ENCODE peak calls at places on chromosomes 4 and X, in ten cellular contexts. N is right lobe of liver; S is CD4-positive, alpha-beta T cell; F is HL-60; I is lower lobe of right lung; V is K562; G is fibroblast of lung; Z is coronary artery; E is IMR-90; C is keratinocyte. K is an unnamed sample.

GRCh38 chr4:2226261-2226660 is 15.7 kb downstream of the HAUS3 start:
- DNase-seq in I (no peak), G (no peak), S (no peak), C (no peak), V (no peak), E (no peak), N (no peak), Z (no peak), F (no peak), K (no peak)

GRCh38 chr4:185774076-185774731 is 37.8 kb downstream of the SORBS2 start:
- DNase-seq in V (no peak), Z (no peak), G (no peak), I (no peak), F (no peak), S (no peak), C (no peak), E (no peak), N (peak; percentile 42), K (no peak)

GRCh38 chr4:6727081-6727942 is 11.3 kb downstream of the BLOC1S4 start:
- DNase-seq in N (no peak), F (no peak), I (no peak), V (no peak), S (no peak), E (no peak), Z (no peak), C (no peak), G (peak; percentile 73), K (no peak)

GRCh38 chr4:87120411-87121162 is 99.8 kb downstream of the KLHL8 start:
- DNase-seq in E (peak; percentile 87), N (peak; percentile 55), Z (peak; percentile 84), G (peak; percentile 92), F (no peak), I (no peak), V (no peak), S (no peak), C (peak; percentile 72), K (no peak)

GRCh38 chr4:95377511-95377910 is 171.3 kb downstream of the UNC5C start:
- DNase-seq in G (no peak), I (no peak), N (no peak), E (no peak), Z (no peak), F (no peak), S (no peak), C (no peak), V (no peak), K (no peak)

GRCh38 chrX:113353134-113353533 is 512.5 kb upstream of the AMOT start:
- DNase-seq in G (no peak), C (no peak), I (no peak), N (no peak), S (no peak), Z (no peak), F (no peak), E (no peak), V (no peak), K (no peak)

GRCh38 chr4:107120661-107121060 is 84.5 kb upstream of the DKK2 start:
- DNase-seq in I (no peak), V (no peak), Z (no peak), F (no peak), C (no peak), N (no peak), E (no peak), S (no peak), G (no peak), K (no peak)

GRCh38 chr4:173218411-173219125 is 50.0 kb downstream of the GALNT7 start:
- DNase-seq in F (no peak), V (peak; percentile 88), Z (no peak), G (peak; percentile 91), S (no peak), N (no peak), E (peak; percentile 73), C (no peak), I (no peak), K (no peak)

GRCh38 chr4:184766421-184766820 is 32.5 kb upstream of the CENPU start:
- DNase-seq in C (no peak), E (no peak), N (no peak), V (no peak), I (no peak), Z (no peak), S (no peak), G (no peak), F (no peak), K (no peak)

GRCh38 chr4:15779336-15779735 is 1.2 kb downstream of the CD38 start:
- DNase-seq in I (peak; percentile 61), G (peak; percentile 59), N (peak; percentile 66), V (peak; percentile 2), S (no peak), E (peak; percentile 53), C (no peak), Z (no peak), F (peak; percentile 55), K (no peak)

GRCh38 chr4:15778191-15778741 is at the start of gene CD38:
- DNase-seq in C (no peak), F (no peak), I (peak; percentile 51), N (peak; percentile 55), V (no peak), E (no peak), G (no peak), S (no peak), Z (no peak), K (peak; percentile 94)

GRCh38 chr4:15778742-15779231 is 659 bp downstream of the CD38 start:
- DNase-seq in V (no peak), F (peak; percentile 55), S (peak; percentile 20), G (peak; percentile 44), E (no peak), C (no peak), I (peak; percentile 80), N (peak; percentile 73), Z (no peak), K (peak; percentile 90)

GRCh38 chr4:15779789-15780188 is 1.7 kb downstream of the CD38 start:
- DNase-seq in S (no peak), I (no peak), F (peak; percentile 44), C (no peak), V (no peak), N (no peak), Z (no peak), G (no peak), E (no peak), K (no peak)

DNA sequence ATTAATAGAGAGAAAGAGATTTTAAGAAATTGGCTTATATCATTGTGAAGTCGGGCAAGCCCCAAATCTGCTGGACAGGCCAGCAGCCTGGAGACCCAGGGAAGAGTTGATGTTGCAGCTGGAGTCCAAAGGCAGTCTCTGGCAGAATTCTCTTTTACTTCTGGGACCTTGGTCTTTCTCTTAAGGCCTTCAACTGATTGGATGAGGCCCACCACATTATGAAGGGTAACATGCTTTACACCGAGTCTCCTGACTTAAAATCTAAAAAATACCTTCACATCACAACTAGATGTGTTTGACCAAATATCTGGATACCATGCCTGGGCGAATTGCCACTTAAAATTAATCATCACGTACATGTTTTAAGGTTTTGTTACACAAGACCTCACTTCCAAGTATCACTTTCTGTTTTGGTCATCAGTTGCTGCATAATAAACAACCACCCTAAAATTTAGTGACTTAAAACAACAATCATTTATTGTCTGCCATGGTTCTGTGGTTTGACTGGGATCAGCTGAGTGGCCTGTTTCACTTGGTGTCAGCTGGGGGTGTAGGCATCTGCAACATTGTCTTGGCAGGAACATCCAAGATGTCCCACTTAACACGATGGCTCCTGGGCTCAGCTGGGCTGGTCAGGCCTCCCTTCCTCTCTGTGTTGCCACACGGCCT is 3.4 kb downstream of the CD38 start:
- DNase-seq in Z (no peak), G (no peak), E (no peak), V (no peak), I (no peak), F (no peak), N (no peak), C (no peak), S (no peak), K (no peak)
- H3K27ac ChIP-seq in Z (no peak overlapping the region), G (no peak overlapping the region), E (no peak overlapping the region), V (no peak overlapping the region), I (no peak overlapping the region), F (no peak overlapping the region), N (peak overlapping the region; percentile 4), C (no peak overlapping the region), S (no peak overlapping the region), K (peak overlapping the region; percentile 96)

GRCh38 chr4:144754562-144755410 is 108.8 kb downstream of the HHIP start:
- DNase-seq in S (no peak), G (peak; percentile 90), F (no peak), V (no peak), N (no peak), Z (no peak), E (peak; percentile 49), I (no peak), C (no peak), K (no peak)
- TF ChIP-seq CTCF in S (no peak), G (peak; percentile 62), F (no peak), V (peak; percentile 13), N (no peak), Z (no peak), E (peak; percentile 73), I (no peak), C (peak; percentile 64), K (peak; percentile 27)

DNA sequence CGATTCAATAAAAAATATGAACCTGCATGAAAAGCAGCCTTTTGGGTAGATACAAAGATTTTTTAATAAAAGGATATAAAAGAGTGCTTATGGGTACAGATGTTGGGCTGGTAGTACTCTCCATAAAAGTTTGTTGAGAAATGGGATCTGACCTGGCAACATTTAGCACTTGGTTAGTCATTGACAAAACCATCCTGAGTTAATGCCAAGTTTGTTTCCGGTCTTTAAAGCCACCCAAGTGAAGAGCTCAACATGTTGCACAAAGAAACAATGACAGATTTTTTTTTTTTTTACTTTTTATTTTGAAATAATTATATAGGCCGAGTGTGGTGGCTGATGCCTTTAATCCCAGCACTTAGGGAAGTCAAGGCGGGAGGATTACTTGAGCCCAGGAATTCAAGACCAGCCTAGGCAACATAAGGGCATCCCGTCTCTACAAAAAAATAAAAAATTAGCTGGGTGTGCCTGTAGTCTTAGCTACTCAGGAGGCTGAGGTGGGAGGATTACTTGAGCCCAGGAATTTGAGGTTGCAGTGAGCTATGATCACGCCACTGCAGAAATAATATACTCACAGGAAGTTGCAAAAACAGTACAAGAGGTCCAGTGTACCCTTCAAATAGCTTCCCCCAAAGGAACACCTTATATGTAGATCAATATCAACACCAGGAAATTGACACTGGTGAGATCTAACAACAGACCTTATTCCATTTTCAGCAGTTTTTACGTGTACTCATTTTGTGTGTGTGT is 16.6 kb downstream of the CHST7 start:
- DNase-seq in E (peak; percentile 62), N (no peak), F (no peak), Z (no peak), S (no peak), I (no peak), V (no peak), C (no peak), G (peak; percentile 72), K (no peak)
- H3K27ac ChIP-seq in E (no peak overlapping the region), N (peak overlapping the region; percentile 44), F (no peak overlapping the region), Z (peak overlapping the region; percentile 64), S (no peak overlapping the region), I (no peak overlapping the region), V (no peak overlapping the region), C (no peak overlapping the region), G (no peak overlapping the region), K (no peak overlapping the region)

DNA sequence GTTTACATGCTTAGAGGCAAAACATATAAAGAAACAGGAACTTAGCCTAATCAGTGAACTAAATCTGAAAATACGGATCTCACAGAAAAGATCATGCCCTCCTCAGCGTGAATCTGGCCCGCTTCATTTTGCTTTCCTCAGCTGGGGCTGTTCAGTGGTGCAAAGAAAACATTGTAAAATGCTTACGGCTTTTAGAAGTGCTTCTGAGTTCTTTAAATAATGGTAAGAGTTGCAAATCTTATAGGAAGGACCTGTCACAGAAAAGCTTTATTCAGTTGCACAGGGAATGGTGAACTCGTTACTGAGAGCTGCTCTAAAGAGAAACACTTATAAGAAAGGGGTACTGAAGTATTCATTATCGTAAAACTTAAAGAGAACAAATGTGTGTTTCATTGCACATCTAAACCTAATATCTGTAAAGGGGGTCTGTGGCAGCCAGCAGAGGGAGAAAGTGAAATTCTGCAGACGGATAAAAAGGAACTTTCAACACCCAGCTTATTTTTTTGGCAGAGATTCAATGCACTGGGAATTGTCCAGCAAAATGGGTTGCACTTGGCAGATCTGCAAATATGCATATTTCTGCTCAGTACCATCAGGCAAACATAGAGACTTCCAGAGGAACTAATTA is 139.2 kb upstream of the ANK2 start:
- DNase-seq in S (no peak), N (no peak), F (no peak), I (no peak), G (peak; percentile 68), V (no peak), C (no peak), Z (no peak), E (peak; percentile 13), K (no peak)
- TF ChIP-seq CTCF in S (no peak), N (no peak), F (no peak), I (no peak), G (no peak), V (no peak), C (no peak), Z (no peak), E (no peak), K (no peak)